ENCODE peak calls at places on chromosome 10, in ten cellular contexts. H is suprapubic skin; L is BJ; K is dorsolateral prefrontal cortex; B is astrocyte of the spinal cord; F is glutamatergic neuron; G is MCF 10A; Z is activated CD8-positive, alpha-beta T cell treated with anti-CD3 and anti-CD28 coated beads for 36 hours; D is cardiac muscle cell; S is endothelial cell. T is an unnamed sample.

GRCh38 chr10:78269061-78269460 is 235.4 kb downstream of the RPS24 start:
- DNase-seq in S (no peak), D (no peak), B (no peak), L (no peak), Z (no peak), G (no peak), F (no peak), K (no peak), H (no peak), T (no peak)

GRCh38 chr10:77428776-77429395 is 208.7 kb downstream of the KCNMA1 start:
- DNase-seq in G (peak), Z (peak), K (no peak), F (peak), H (no peak), L (no peak), S (peak), B (peak), D (peak), T (peak)

GRCh38 chr10:49115796-49116508 is 630 bp upstream of the VSTM4 start:
- DNase-seq in Z (peak), K (no peak), G (no peak), L (no peak), B (no peak), H (no peak), D (no peak), F (no peak), S (no peak), T (no peak)

GRCh38 chr10:84537447-84537931 is 209.1 kb downstream of the CCSER2 start:
- DNase-seq in Z (peak), F (peak), S (peak), H (no peak), B (peak), G (peak), L (no peak), D (peak), K (peak), T (peak)

GRCh38 chr10:58857251-58857650 is 319.2 kb upstream of the PHYHIPL start:
- DNase-seq in G (no peak), S (no peak), L (no peak), B (no peak), Z (no peak), F (no peak), D (no peak), K (no peak), H (no peak), T (no peak)

GRCh38 chr10:61623101-61623500 is 39.6 kb upstream of the CABCOCO1 start:
- DNase-seq in D (no peak), L (no peak), S (no peak), Z (no peak), G (no peak), B (peak), K (no peak), F (no peak), H (no peak), T (no peak)

GRCh38 chr10:128095753-128096469 is 30.3 kb downstream of the MKI67 start:
- DNase-seq in F (no peak), Z (peak), B (no peak), K (no peak), G (no peak), D (no peak), L (no peak), S (no peak), H (no peak), T (no peak)

GRCh38 chr10:14491814-14492213 is 161.1 kb upstream of the FRMD4A start:
- DNase-seq in F (no peak), D (no peak), K (no peak), B (no peak), Z (no peak), G (no peak), H (no peak), S (no peak), L (no peak), T (no peak)

GRCh38 chr10:31014146-31014880 is 17.4 kb downstream of the ZNF438 start:
- DNase-seq in S (no peak), L (no peak), G (no peak), Z (no peak), F (no peak), B (no peak), H (no peak), D (no peak), K (no peak), T (no peak)

GRCh38 chr10:59904431-59905065 is 1.8 kb downstream of the CCDC6 start:
- DNase-seq in S (no peak), D (no peak), G (no peak), B (no peak), K (no peak), F (no peak), H (no peak), Z (no peak), L (no peak), T (no peak)

GRCh38 chr10:80122746-80123145 is 9.8 kb upstream of the PLAC9 start:
- DNase-seq in B (no peak), F (no peak), Z (no peak), L (no peak), K (no peak), G (peak), H (no peak), D (peak), S (no peak), T (no peak)

GRCh38 chr10:48612241-48612943 is 7.5 kb upstream of the ARHGAP22 start:
- DNase-seq in Z (no peak), K (no peak), S (no peak), D (no peak), L (no peak), F (no peak), G (no peak), H (no peak), B (peak), T (no peak)

GRCh38 chr10:89663144-89663543 is 18.1 kb upstream of the PANK1 start:
- DNase-seq in H (no peak), B (no peak), G (no peak), Z (no peak), S (no peak), K (no peak), D (no peak), F (no peak), L (no peak), T (no peak)

GRCh38 chr10:89666138-89666537 is 21.1 kb upstream of the PANK1 start:
- DNase-seq in L (no peak), S (no peak), B (no peak), H (no peak), K (no peak), Z (no peak), D (no peak), F (no peak), G (no peak), T (no peak)

GRCh38 chr10:89664206-89664605 is 19.2 kb upstream of the PANK1 start:
- DNase-seq in H (no peak), B (no peak), L (no peak), F (no peak), K (no peak), D (no peak), Z (no peak), G (no peak), S (no peak), T (no peak)

GRCh38 chr10:89662596-89662995 is 17.6 kb upstream of the PANK1 start:
- DNase-seq in K (no peak), F (no peak), G (no peak), Z (no peak), S (no peak), H (no peak), B (no peak), D (no peak), L (no peak), T (no peak)

DNA sequence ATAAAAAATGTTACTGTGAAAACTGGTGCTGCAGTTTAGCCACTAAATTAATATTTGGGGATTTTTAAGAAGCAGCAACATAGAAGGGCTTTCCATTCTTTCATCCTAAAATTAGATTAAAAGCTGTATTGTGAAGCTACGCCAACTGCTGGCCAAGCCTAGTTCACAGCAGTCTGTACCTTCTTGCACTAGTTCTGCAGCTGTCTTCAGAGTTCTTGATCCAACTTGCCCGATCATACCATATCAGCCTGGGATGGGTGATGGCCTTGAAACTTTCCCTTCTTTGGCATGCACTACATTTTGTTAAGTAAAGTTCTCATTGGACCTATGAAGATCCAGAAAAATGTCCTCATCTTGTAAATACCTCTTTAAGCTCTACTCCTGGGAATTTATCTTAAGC is 20.3 kb upstream of the PANK1 start:
- DNase-seq in S (no peak), F (no peak), G (peak), K (no peak), H (no peak), B (no peak), L (no peak), Z (no peak), D (no peak), T (no peak)
- TF ChIP-seq CTCF in S (no peak), F (no peak), G (no peak), K (no peak), H (no peak), B (no peak), L (no peak), Z (no peak), D (no peak), T (no peak)

GRCh38 chr10:17409170-17409733 is 45.1 kb downstream of the ST8SIA6 start:
- DNase-seq in G (peak), K (no peak), D (peak), B (peak), H (no peak), Z (no peak), L (no peak), S (no peak), F (no peak), T (no peak)
- TF ChIP-seq CTCF in G (peak), K (no peak), D (peak), B (peak), H (no peak), Z (peak), L (peak), S (peak), F (peak), T (peak)

GRCh38 chr10:3045471-3046209 is 21.7 kb upstream of the PFKP start:
- DNase-seq in K (no peak), L (peak), Z (no peak), B (peak), F (peak), G (peak), D (peak), H (no peak), S (peak), T (peak)
- TF ChIP-seq CTCF in K (no peak), L (peak), Z (no peak), B (peak), F (peak), G (peak), D (peak), H (no peak), S (no peak), T (peak)

GRCh38 chr10:34824870-34825269 is 9.8 kb upstream of the PARD3 start:
- DNase-seq in G (peak), F (no peak), K (no peak), S (peak), H (no peak), B (no peak), L (no peak), D (no peak), Z (no peak), T (no peak)
- TF ChIP-seq CTCF in G (no peak), F (no peak), K (no peak), S (no peak), H (no peak), B (peak), L (peak), D (peak), Z (no peak), T (no peak)

GRCh38 chr10:93126484-93127052 is 52.9 kb downstream of the CYP26A1 start:
- DNase-seq in H (no peak), Z (peak), L (no peak), F (no peak), D (no peak), K (no peak), B (no peak), S (no peak), G (no peak), T (no peak)
- TF ChIP-seq CTCF in H (no peak), Z (peak), L (peak), F (peak), D (peak), K (no peak), B (peak), S (peak), G (peak), T (peak)

GRCh38 chr10:97228130-97228774 is 42.5 kb upstream of the SLIT1 start:
- DNase-seq in G (no peak), D (no peak), H (no peak), Z (no peak), S (no peak), K (no peak), B (no peak), L (no peak), F (no peak), T (no peak)

GRCh38 chr10:97230146-97230545 is 44.4 kb upstream of the SLIT1 start:
- DNase-seq in H (no peak), D (no peak), K (no peak), G (no peak), Z (no peak), B (no peak), F (no peak), S (no peak), L (no peak), T (no peak)

GRCh38 chr10:97229322-97229721 is 43.6 kb upstream of the SLIT1 start:
- DNase-seq in S (no peak), B (no peak), D (no peak), K (no peak), L (no peak), G (no peak), H (no peak), F (no peak), Z (no peak), T (no peak)

GRCh38 chr10:97226398-97226797 is 40.6 kb upstream of the SLIT1 start:
- DNase-seq in Z (no peak), B (no peak), H (no peak), G (no peak), L (no peak), S (no peak), D (no peak), F (no peak), K (no peak), T (no peak)

GRCh38 chr10:97228775-97229157 is 43.0 kb upstream of the SLIT1 start:
- DNase-seq in B (no peak), Z (no peak), S (no peak), G (no peak), F (no peak), K (no peak), L (no peak), H (no peak), D (no peak), T (no peak)
- TF ChIP-seq CTCF in B (no peak), Z (no peak), S (no peak), G (no peak), F (no peak), K (no peak), L (no peak), H (no peak), D (no peak), T (no peak)

GRCh38 chr10:71819985-71820384 is 31.1 kb downstream of the PSAP start:
- DNase-seq in F (no peak), G (no peak), L (no peak), K (no peak), D (no peak), H (no peak), S (no peak), B (no peak), Z (no peak), T (no peak)

GRCh38 chr10:71818674-71819260 is 32.3 kb downstream of the PSAP start:
- DNase-seq in D (no peak), K (no peak), Z (no peak), H (no peak), F (no peak), S (no peak), L (no peak), B (no peak), G (no peak), T (no peak)

GRCh38 chr10:71819479-71819878 is 31.6 kb downstream of the PSAP start:
- DNase-seq in G (no peak), B (no peak), F (no peak), D (no peak), K (no peak), Z (no peak), L (no peak), S (no peak), H (no peak), T (no peak)

GRCh38 chr10:71821909-71822763 is 28.9 kb downstream of the PSAP start:
- DNase-seq in Z (peak), S (no peak), H (no peak), G (no peak), K (peak), F (no peak), L (peak), B (peak), D (no peak), T (no peak)

DNA sequence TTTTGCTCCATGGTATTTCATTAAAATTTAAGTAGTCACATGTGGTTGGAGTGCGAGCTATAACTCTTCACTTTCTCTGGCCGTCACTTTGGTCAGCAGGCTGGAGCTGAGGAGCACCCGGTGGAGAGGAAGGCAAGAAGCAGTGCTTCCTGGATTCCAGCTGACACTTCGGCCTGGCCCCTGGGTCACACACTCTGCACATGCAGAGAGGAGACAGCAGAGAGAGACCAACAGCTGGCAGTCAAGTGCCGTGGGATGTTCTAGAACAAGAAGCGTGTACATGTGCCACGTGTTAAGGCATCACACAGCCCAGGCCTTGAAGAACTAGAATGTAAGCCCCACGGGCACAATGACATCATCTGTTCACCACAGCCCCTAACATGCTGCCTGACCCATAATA is 30.1 kb downstream of the PSAP start:
- DNase-seq in Z (no peak), G (no peak), K (peak), D (no peak), S (no peak), L (no peak), H (no peak), B (no peak), F (no peak), T (no peak)
- TF ChIP-seq CTCF in Z (no peak), G (no peak), K (no peak), D (no peak), S (no peak), L (no peak), H (no peak), B (no peak), F (no peak), T (no peak)